ENCODE peak calls at places on chromosomes 1 and 21, in ten cellular contexts. One of them, this sample, is unnamed.

GRCh38 chr1:46806196-46807020 is 7.6 kb downstream of the CYP4B1 start:
- DNase-seq in thyroid gland: peak
- DNase-seq in K562: no peak
- DNase-seq in nucleus accumbens: no peak
- DNase-seq in activated T-cell treated with anti-CD3 and anti-CD28 coated beads, Interleukin-2, amount 50 U/mL, for 4 hours: no peak
- DNase-seq in AG20443: peak
- DNase-seq in NCI-H1105: no peak
- DNase-seq in fibroblast of the aortic adventitia: peak
- DNase-seq in aorta: peak
- DNase-seq in Right ventricle myocardium superior: peak
- DNase-seq in this sample: peak

GRCh38 chr1:55747285-55747890 is 532.2 kb upstream of the USP24 start:
- DNase-seq in thyroid gland: no peak
- DNase-seq in K562: no peak
- DNase-seq in nucleus accumbens: no peak
- DNase-seq in activated T-cell treated with anti-CD3 and anti-CD28 coated beads, Interleukin-2, amount 50 U/mL, for 4 hours: no peak
- DNase-seq in AG20443: peak
- DNase-seq in NCI-H1105: no peak
- DNase-seq in fibroblast of the aortic adventitia: peak
- DNase-seq in aorta: peak
- DNase-seq in Right ventricle myocardium superior: peak
- DNase-seq in this sample: no peak

GRCh38 chr1:230381564-230381963 is 44.6 kb downstream of the PGBD5 start:
- DNase-seq in thyroid gland: no peak
- DNase-seq in K562: no peak
- DNase-seq in nucleus accumbens: no peak
- DNase-seq in activated T-cell treated with anti-CD3 and anti-CD28 coated beads, Interleukin-2, amount 50 U/mL, for 4 hours: no peak
- DNase-seq in AG20443: no peak
- DNase-seq in NCI-H1105: no peak
- DNase-seq in fibroblast of the aortic adventitia: no peak
- DNase-seq in aorta: no peak
- DNase-seq in Right ventricle myocardium superior: no peak
- DNase-seq in this sample: no peak

GRCh38 chr1:183636783-183637182 is 1.2 kb upstream of the ARPC5 start:
- DNase-seq in thyroid gland: no peak
- DNase-seq in K562: no peak
- DNase-seq in nucleus accumbens: no peak
- DNase-seq in activated T-cell treated with anti-CD3 and anti-CD28 coated beads, Interleukin-2, amount 50 U/mL, for 4 hours: no peak
- DNase-seq in AG20443: no peak
- DNase-seq in NCI-H1105: no peak
- DNase-seq in fibroblast of the aortic adventitia: no peak
- DNase-seq in aorta: no peak
- DNase-seq in Right ventricle myocardium superior: no peak
- DNase-seq in this sample: no peak

GRCh38 chr1:227946624-227947424 is 908 bp downstream of the WNT9A start:
- DNase-seq in thyroid gland: peak
- DNase-seq in K562: peak
- DNase-seq in nucleus accumbens: peak
- DNase-seq in activated T-cell treated with anti-CD3 and anti-CD28 coated beads, Interleukin-2, amount 50 U/mL, for 4 hours: peak
- DNase-seq in AG20443: peak
- DNase-seq in NCI-H1105: peak
- DNase-seq in fibroblast of the aortic adventitia: peak
- DNase-seq in aorta: peak
- DNase-seq in Right ventricle myocardium superior: peak
- DNase-seq in this sample: peak

GRCh38 chr1:64240209-64240608 is 36.8 kb downstream of the UBE2U start:
- DNase-seq in thyroid gland: no peak
- DNase-seq in K562: no peak
- DNase-seq in nucleus accumbens: no peak
- DNase-seq in activated T-cell treated with anti-CD3 and anti-CD28 coated beads, Interleukin-2, amount 50 U/mL, for 4 hours: no peak
- DNase-seq in AG20443: peak
- DNase-seq in NCI-H1105: no peak
- DNase-seq in fibroblast of the aortic adventitia: peak
- DNase-seq in aorta: no peak
- DNase-seq in Right ventricle myocardium superior: no peak
- DNase-seq in this sample: no peak

GRCh38 chr1:35264861-35265260 is 3.6 kb upstream of the ZMYM4 start:
- DNase-seq in thyroid gland: peak
- DNase-seq in K562: no peak
- DNase-seq in nucleus accumbens: no peak
- DNase-seq in activated T-cell treated with anti-CD3 and anti-CD28 coated beads, Interleukin-2, amount 50 U/mL, for 4 hours: no peak
- DNase-seq in AG20443: peak
- DNase-seq in NCI-H1105: no peak
- DNase-seq in fibroblast of the aortic adventitia: peak
- DNase-seq in aorta: no peak
- DNase-seq in Right ventricle myocardium superior: no peak
- DNase-seq in this sample: peak

GRCh38 chr1:96973605-96974004 is 252.0 kb downstream of the PTBP2 start:
- DNase-seq in thyroid gland: no peak
- DNase-seq in K562: peak
- DNase-seq in nucleus accumbens: no peak
- DNase-seq in activated T-cell treated with anti-CD3 and anti-CD28 coated beads, Interleukin-2, amount 50 U/mL, for 4 hours: no peak
- DNase-seq in AG20443: no peak
- DNase-seq in NCI-H1105: peak
- DNase-seq in fibroblast of the aortic adventitia: peak
- DNase-seq in aorta: no peak
- DNase-seq in Right ventricle myocardium superior: peak
- DNase-seq in this sample: peak

GRCh38 chr1:209513226-209513625 is 70.3 kb upstream of the CAMK1G start:
- DNase-seq in thyroid gland: no peak
- DNase-seq in K562: peak
- DNase-seq in nucleus accumbens: no peak
- DNase-seq in activated T-cell treated with anti-CD3 and anti-CD28 coated beads, Interleukin-2, amount 50 U/mL, for 4 hours: no peak
- DNase-seq in AG20443: peak
- DNase-seq in NCI-H1105: peak
- DNase-seq in fibroblast of the aortic adventitia: peak
- DNase-seq in aorta: no peak
- DNase-seq in Right ventricle myocardium superior: no peak
- DNase-seq in this sample: no peak

GRCh38 chr1:184315254-184315653 is 71.6 kb upstream of the C1orf21 start:
- DNase-seq in thyroid gland: no peak
- DNase-seq in K562: no peak
- DNase-seq in nucleus accumbens: no peak
- DNase-seq in activated T-cell treated with anti-CD3 and anti-CD28 coated beads, Interleukin-2, amount 50 U/mL, for 4 hours: no peak
- DNase-seq in AG20443: peak
- DNase-seq in NCI-H1105: no peak
- DNase-seq in fibroblast of the aortic adventitia: peak
- DNase-seq in aorta: no peak
- DNase-seq in Right ventricle myocardium superior: no peak
- DNase-seq in this sample: no peak

GRCh38 chr21:46393941-46394818 is 64.5 kb upstream of the DIP2A start:
- DNase-seq in thyroid gland: no peak
- DNase-seq in K562: no peak
- DNase-seq in nucleus accumbens: no peak
- DNase-seq in activated T-cell treated with anti-CD3 and anti-CD28 coated beads, Interleukin-2, amount 50 U/mL, for 4 hours: no peak
- DNase-seq in AG20443: no peak
- DNase-seq in NCI-H1105: no peak
- DNase-seq in fibroblast of the aortic adventitia: no peak
- DNase-seq in aorta: no peak
- DNase-seq in Right ventricle myocardium superior: no peak
- DNase-seq in this sample: peak

GRCh38 chr1:2951856-2952255 is 69.4 kb upstream of the ACTRT2 start:
- DNase-seq in thyroid gland: no peak
- DNase-seq in K562: no peak
- DNase-seq in nucleus accumbens: no peak
- DNase-seq in activated T-cell treated with anti-CD3 and anti-CD28 coated beads, Interleukin-2, amount 50 U/mL, for 4 hours: no peak
- DNase-seq in AG20443: no peak
- DNase-seq in NCI-H1105: no peak
- DNase-seq in fibroblast of the aortic adventitia: no peak
- DNase-seq in aorta: peak
- DNase-seq in Right ventricle myocardium superior: peak
- DNase-seq in this sample: no peak

GRCh38 chr1:204227351-204227750 is 13.6 kb upstream of the GOLT1A start:
- DNase-seq in thyroid gland: no peak
- DNase-seq in K562: peak
- DNase-seq in nucleus accumbens: no peak
- DNase-seq in activated T-cell treated with anti-CD3 and anti-CD28 coated beads, Interleukin-2, amount 50 U/mL, for 4 hours: no peak
- DNase-seq in AG20443: no peak
- DNase-seq in NCI-H1105: no peak
- DNase-seq in fibroblast of the aortic adventitia: no peak
- DNase-seq in aorta: no peak
- DNase-seq in Right ventricle myocardium superior: no peak
- DNase-seq in this sample: no peak

GRCh38 chr21:41823166-41823565 is 56.0 kb downstream of the PRDM15 start:
- DNase-seq in thyroid gland: no peak
- DNase-seq in K562: no peak
- DNase-seq in nucleus accumbens: no peak
- DNase-seq in activated T-cell treated with anti-CD3 and anti-CD28 coated beads, Interleukin-2, amount 50 U/mL, for 4 hours: no peak
- DNase-seq in AG20443: no peak
- DNase-seq in NCI-H1105: no peak
- DNase-seq in fibroblast of the aortic adventitia: no peak
- DNase-seq in aorta: peak
- DNase-seq in Right ventricle myocardium superior: no peak
- DNase-seq in this sample: no peak

GRCh38 chr1:42743302-42744029 is 3.4 kb upstream of the CLDN19 start:
- DNase-seq in thyroid gland: no peak
- DNase-seq in K562: no peak
- DNase-seq in nucleus accumbens: no peak
- DNase-seq in activated T-cell treated with anti-CD3 and anti-CD28 coated beads, Interleukin-2, amount 50 U/mL, for 4 hours: no peak
- DNase-seq in AG20443: no peak
- DNase-seq in NCI-H1105: peak
- DNase-seq in fibroblast of the aortic adventitia: no peak
- DNase-seq in aorta: no peak
- DNase-seq in Right ventricle myocardium superior: no peak
- DNase-seq in this sample: no peak

GRCh38 chr1:151991663-151992344 is 1.9 kb downstream of the S100A10 start:
- DNase-seq in thyroid gland: no peak
- DNase-seq in K562: no peak
- DNase-seq in nucleus accumbens: no peak
- DNase-seq in activated T-cell treated with anti-CD3 and anti-CD28 coated beads, Interleukin-2, amount 50 U/mL, for 4 hours: no peak
- DNase-seq in AG20443: no peak
- DNase-seq in NCI-H1105: no peak
- DNase-seq in fibroblast of the aortic adventitia: no peak
- DNase-seq in aorta: no peak
- DNase-seq in Right ventricle myocardium superior: no peak
- DNase-seq in this sample: no peak

GRCh38 chr1:59685101-59685500 is 129.6 kb upstream of the HOOK1 start:
- DNase-seq in thyroid gland: no peak
- DNase-seq in K562: no peak
- DNase-seq in nucleus accumbens: no peak
- DNase-seq in activated T-cell treated with anti-CD3 and anti-CD28 coated beads, Interleukin-2, amount 50 U/mL, for 4 hours: no peak
- DNase-seq in AG20443: no peak
- DNase-seq in NCI-H1105: no peak
- DNase-seq in fibroblast of the aortic adventitia: no peak
- DNase-seq in aorta: no peak
- DNase-seq in Right ventricle myocardium superior: no peak
- DNase-seq in this sample: no peak

GRCh38 chr1:230581446-230582079 is 60.7 kb upstream of the COG2 start:
- DNase-seq in thyroid gland: no peak
- DNase-seq in K562: peak
- DNase-seq in nucleus accumbens: no peak
- DNase-seq in activated T-cell treated with anti-CD3 and anti-CD28 coated beads, Interleukin-2, amount 50 U/mL, for 4 hours: no peak
- DNase-seq in AG20443: no peak
- DNase-seq in NCI-H1105: no peak
- DNase-seq in fibroblast of the aortic adventitia: no peak
- DNase-seq in aorta: no peak
- DNase-seq in Right ventricle myocardium superior: no peak
- DNase-seq in this sample: no peak

GRCh38 chr1:191022856-191023255 is 545.2 kb upstream of the BRINP3 start:
- DNase-seq in thyroid gland: no peak
- DNase-seq in K562: no peak
- DNase-seq in nucleus accumbens: no peak
- DNase-seq in activated T-cell treated with anti-CD3 and anti-CD28 coated beads, Interleukin-2, amount 50 U/mL, for 4 hours: no peak
- DNase-seq in AG20443: no peak
- DNase-seq in NCI-H1105: no peak
- DNase-seq in fibroblast of the aortic adventitia: peak
- DNase-seq in aorta: no peak
- DNase-seq in Right ventricle myocardium superior: no peak
- DNase-seq in this sample: no peak

GRCh38 chr1:89603651-89604413 is 29.1 kb upstream of the LRRC8C start:
- DNase-seq in thyroid gland: no peak
- DNase-seq in K562: no peak
- DNase-seq in nucleus accumbens: no peak
- DNase-seq in activated T-cell treated with anti-CD3 and anti-CD28 coated beads, Interleukin-2, amount 50 U/mL, for 4 hours: peak
- DNase-seq in AG20443: peak
- DNase-seq in NCI-H1105: no peak
- DNase-seq in fibroblast of the aortic adventitia: peak
- DNase-seq in aorta: no peak
- DNase-seq in Right ventricle myocardium superior: no peak
- DNase-seq in this sample: no peak

GRCh38 chr1:19412654-19413053 is 72.7 kb downstream of the CAPZB start:
- DNase-seq in thyroid gland: no peak
- DNase-seq in K562: no peak
- DNase-seq in nucleus accumbens: no peak
- DNase-seq in activated T-cell treated with anti-CD3 and anti-CD28 coated beads, Interleukin-2, amount 50 U/mL, for 4 hours: no peak
- DNase-seq in AG20443: no peak
- DNase-seq in NCI-H1105: no peak
- DNase-seq in fibroblast of the aortic adventitia: no peak
- DNase-seq in aorta: no peak
- DNase-seq in Right ventricle myocardium superior: no peak
- DNase-seq in this sample: no peak

GRCh38 chr1:63688302-63688701 is 85.5 kb upstream of the ROR1 start:
- DNase-seq in thyroid gland: no peak
- DNase-seq in K562: no peak
- DNase-seq in nucleus accumbens: no peak
- DNase-seq in activated T-cell treated with anti-CD3 and anti-CD28 coated beads, Interleukin-2, amount 50 U/mL, for 4 hours: no peak
- DNase-seq in AG20443: peak
- DNase-seq in NCI-H1105: no peak
- DNase-seq in fibroblast of the aortic adventitia: peak
- DNase-seq in aorta: no peak
- DNase-seq in Right ventricle myocardium superior: no peak
- DNase-seq in this sample: no peak

GRCh38 chr1:159828916-159829634 is 2.4 kb downstream of the SLAMF8 start:
- DNase-seq in thyroid gland: peak
- DNase-seq in K562: peak
- DNase-seq in nucleus accumbens: peak
- DNase-seq in activated T-cell treated with anti-CD3 and anti-CD28 coated beads, Interleukin-2, amount 50 U/mL, for 4 hours: no peak
- DNase-seq in AG20443: no peak
- DNase-seq in NCI-H1105: no peak
- DNase-seq in fibroblast of the aortic adventitia: no peak
- DNase-seq in aorta: peak
- DNase-seq in Right ventricle myocardium superior: peak
- DNase-seq in this sample: peak

GRCh38 chr1:94578856-94579255 is 37.3 kb upstream of the F3 start:
- DNase-seq in thyroid gland: no peak
- DNase-seq in K562: no peak
- DNase-seq in nucleus accumbens: no peak
- DNase-seq in activated T-cell treated with anti-CD3 and anti-CD28 coated beads, Interleukin-2, amount 50 U/mL, for 4 hours: no peak
- DNase-seq in AG20443: no peak
- DNase-seq in NCI-H1105: no peak
- DNase-seq in fibroblast of the aortic adventitia: peak
- DNase-seq in aorta: no peak
- DNase-seq in Right ventricle myocardium superior: no peak
- DNase-seq in this sample: no peak

GRCh38 chr21:45989355-45990048 is 7.9 kb downstream of the COL6A1 start:
- DNase-seq in thyroid gland: peak
- DNase-seq in K562: no peak
- DNase-seq in nucleus accumbens: no peak
- DNase-seq in activated T-cell treated with anti-CD3 and anti-CD28 coated beads, Interleukin-2, amount 50 U/mL, for 4 hours: peak
- DNase-seq in AG20443: no peak
- DNase-seq in NCI-H1105: no peak
- DNase-seq in fibroblast of the aortic adventitia: no peak
- DNase-seq in aorta: peak
- DNase-seq in Right ventricle myocardium superior: no peak
- DNase-seq in this sample: no peak

GRCh38 chr1:7375781-7376660 is 395.1 kb upstream of the VAMP3 start:
- DNase-seq in thyroid gland: no peak
- DNase-seq in K562: no peak
- DNase-seq in nucleus accumbens: no peak
- DNase-seq in activated T-cell treated with anti-CD3 and anti-CD28 coated beads, Interleukin-2, amount 50 U/mL, for 4 hours: no peak
- DNase-seq in AG20443: no peak
- DNase-seq in NCI-H1105: no peak
- DNase-seq in fibroblast of the aortic adventitia: no peak
- DNase-seq in aorta: no peak
- DNase-seq in Right ventricle myocardium superior: no peak
- DNase-seq in this sample: no peak

GRCh38 chr1:209689484-209689883 is 14.3 kb downstream of the G0S2 start:
- DNase-seq in thyroid gland: peak
- DNase-seq in K562: peak
- DNase-seq in nucleus accumbens: no peak
- DNase-seq in activated T-cell treated with anti-CD3 and anti-CD28 coated beads, Interleukin-2, amount 50 U/mL, for 4 hours: no peak
- DNase-seq in AG20443: no peak
- DNase-seq in NCI-H1105: no peak
- DNase-seq in fibroblast of the aortic adventitia: peak
- DNase-seq in aorta: no peak
- DNase-seq in Right ventricle myocardium superior: peak
- DNase-seq in this sample: peak

GRCh38 chr1:77170687-77171086 is 48.5 kb downstream of the PIGK start:
- DNase-seq in thyroid gland: no peak
- DNase-seq in K562: no peak
- DNase-seq in nucleus accumbens: no peak
- DNase-seq in activated T-cell treated with anti-CD3 and anti-CD28 coated beads, Interleukin-2, amount 50 U/mL, for 4 hours: no peak
- DNase-seq in AG20443: peak
- DNase-seq in NCI-H1105: no peak
- DNase-seq in fibroblast of the aortic adventitia: peak
- DNase-seq in aorta: no peak
- DNase-seq in Right ventricle myocardium superior: no peak
- DNase-seq in this sample: no peak

This sample was measured in body of pancreas.